ENCODE peak calls at places on chromosomes 3 and 15, in nine cellular contexts. A is uterus, R is upper lobe of left lung, V is right atrium auricular region, G is thoracic aorta, E is A549, H is tibial artery, X is Panc1, K is breast epithelium. M is an unnamed sample.

GRCh38 chr3:139312959-139313358 is 30.9 kb upstream of the MRPS22 start:
- DNase-seq in K (no peak), G (no peak), X (no peak), E (peak), V (no peak), A (no peak), R (no peak), H (no peak), M (no peak)

GRCh38 chr3:9732753-9733115 is 1.2 kb downstream of the BRPF1 start:
- DNase-seq in H (no peak), K (peak), V (no peak), R (no peak), X (no peak), A (no peak), E (no peak), G (no peak), M (no peak)

GRCh38 chr3:71817262-71817661 is 32.3 kb upstream of the PROK2 start:
- DNase-seq in E (no peak), X (no peak), A (no peak), V (no peak), G (no peak), H (no peak), K (no peak), R (no peak), M (no peak)

GRCh38 chr3:87548271-87548670 is 271.9 kb upstream of the POU1F1 start:
- DNase-seq in R (no peak), H (no peak), G (no peak), A (no peak), X (no peak), K (no peak), V (no peak), E (no peak), M (no peak)

GRCh38 chr15:74122403-74123130 is 7.8 kb upstream of the ISLR2 start:
- DNase-seq in R (no peak), G (no peak), V (no peak), X (no peak), A (no peak), H (no peak), K (no peak), E (no peak), M (no peak)

GRCh38 chr15:54687628-54688027 is 509.1 kb downstream of the RSL24D1 start:
- DNase-seq in V (no peak), R (no peak), G (no peak), X (no peak), A (no peak), H (no peak), E (no peak), K (no peak), M (no peak)

GRCh38 chr15:100093211-100094126 is 248.3 kb downstream of the ADAMTS17 start:
- DNase-seq in V (no peak), K (peak), A (no peak), R (peak), E (no peak), H (no peak), X (no peak), G (no peak), M (no peak)

GRCh38 chr3:187943677-187944390 is 198.6 kb upstream of the BCL6 start:
- DNase-seq in X (no peak), R (no peak), H (no peak), E (peak), V (no peak), K (no peak), G (no peak), A (no peak), M (no peak)

GRCh38 chr3:82521657-82522056 is 760.2 kb upstream of the GBE1 start:
- DNase-seq in A (no peak), E (no peak), R (no peak), V (no peak), G (no peak), X (no peak), H (no peak), K (no peak), M (no peak)

GRCh38 chr3:122824465-122825379 is 29.9 kb downstream of the SLC49A4 start:
- DNase-seq in E (no peak), A (no peak), V (no peak), X (no peak), H (no peak), G (no peak), R (no peak), K (no peak), M (no peak)

GRCh38 chr3:141237701-141238521 is 6.3 kb downstream of the PXYLP1 start:
- DNase-seq in V (no peak), H (no peak), R (peak), X (no peak), E (no peak), A (no peak), K (peak), G (no peak), M (peak)

GRCh38 chr3:37526511-37526910 is 335.2 kb upstream of the CTDSPL start:
- DNase-seq in H (peak), G (peak), R (peak), X (no peak), A (peak), E (no peak), K (no peak), V (peak), M (no peak)

GRCh38 chr3:73523661-73524060 is 101.1 kb downstream of the PDZRN3 start:
- DNase-seq in G (no peak), X (no peak), A (no peak), E (no peak), V (no peak), R (no peak), H (no peak), K (no peak), M (no peak)

GRCh38 chr3:39515681-39516441 is 48.4 kb downstream of the MOBP start:
- DNase-seq in E (no peak), V (no peak), X (no peak), G (no peak), R (no peak), K (no peak), H (no peak), A (no peak), M (no peak)
- TF ChIP-seq CTCF in E (no peak), V (no peak), X (no peak), G (no peak), R (no peak), K (no peak), H (no peak), A (no peak), M (no peak)

GRCh38 chr3:176439729-176440128 is 757.6 kb downstream of the TBL1XR1 start:
- DNase-seq in R (no peak), H (no peak), X (no peak), A (no peak), K (no peak), E (no peak), G (no peak), V (no peak), M (no peak)
- H3K4me3 ChIP-seq in R (no peak), H (no peak), X (no peak), A (no peak), K (no peak), E (no peak), G (no peak), V (no peak), M (no peak)

DNA sequence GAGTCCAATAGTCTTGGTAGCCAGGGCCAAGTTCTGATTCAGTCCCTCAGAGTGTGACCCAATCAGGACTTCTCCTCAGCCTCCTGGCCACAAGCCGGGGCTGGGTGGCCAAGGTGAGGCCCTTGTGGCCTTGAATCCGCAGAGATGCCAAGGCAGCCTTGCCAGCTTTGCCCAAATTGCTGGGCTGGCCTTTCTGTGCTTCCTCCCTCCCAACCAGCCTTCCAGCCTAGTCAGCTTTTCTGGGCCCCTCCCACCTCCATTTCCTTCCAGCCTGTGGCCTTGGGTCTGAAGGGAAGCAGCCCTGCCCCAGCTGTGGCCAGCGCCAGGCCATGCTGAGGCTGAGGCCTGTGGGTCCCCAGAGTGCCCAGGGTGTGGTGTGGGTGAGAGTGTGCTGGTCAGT is 34.3 kb upstream of the ANKDD1A start:
- DNase-seq in V (peak), X (no peak), E (no peak), K (no peak), A (peak), R (peak), H (peak), G (no peak), M (peak)
- H3K27ac ChIP-seq in V (peak), X (no peak), E (peak), K (peak), A (peak), R (peak), H (peak), G (peak), M (peak)

GRCh38 chr3:15052335-15053242 is 12.5 kb downstream of the MRPS25 start:
- DNase-seq in X (no peak), V (no peak), K (no peak), E (no peak), H (no peak), R (no peak), A (no peak), G (no peak), M (no peak)

GRCh38 chr3:15050405-15051092 is 14.6 kb downstream of the MRPS25 start:
- DNase-seq in V (no peak), H (no peak), E (no peak), K (no peak), R (no peak), G (no peak), A (no peak), X (no peak), M (no peak)

GRCh38 chr3:15049584-15049983 is 15.5 kb downstream of the MRPS25 start:
- DNase-seq in H (no peak), G (no peak), K (no peak), E (no peak), X (no peak), R (no peak), A (no peak), V (no peak), M (no peak)

GRCh38 chr3:15053541-15053940 is 11.6 kb downstream of the MRPS25 start:
- DNase-seq in R (no peak), K (no peak), A (no peak), G (no peak), H (no peak), E (no peak), V (no peak), X (no peak), M (no peak)

GRCh38 chr3:15051531-15051930 is 13.6 kb downstream of the MRPS25 start:
- DNase-seq in V (no peak), X (peak), K (no peak), H (no peak), A (no peak), R (no peak), E (peak), G (no peak), M (no peak)
- TF ChIP-seq CTCF in V (peak), X (peak), K (no peak), H (peak), A (peak), R (peak), E (peak), G (peak), M (peak)

GRCh38 chr3:159819676-159820075 is 169.0 kb upstream of the IL12A start:
- DNase-seq in K (no peak), E (no peak), X (no peak), V (no peak), A (no peak), R (no peak), G (no peak), H (no peak), M (no peak)

GRCh38 chr3:159818997-159819500 is 169.6 kb upstream of the IL12A start:
- DNase-seq in E (no peak), X (no peak), A (no peak), H (no peak), K (no peak), G (no peak), R (no peak), V (no peak), M (no peak)

GRCh38 chr3:159817136-159817535 is 171.5 kb upstream of the IL12A start:
- DNase-seq in X (no peak), H (no peak), G (no peak), R (peak), A (no peak), K (no peak), V (no peak), E (no peak), M (no peak)

GRCh38 chr3:159817571-159817970 is 171.1 kb upstream of the IL12A start:
- DNase-seq in E (no peak), H (no peak), X (no peak), G (no peak), K (no peak), R (no peak), V (no peak), A (no peak), M (no peak)

GRCh38 chr3:159818399-159818798 is 170.2 kb upstream of the IL12A start:
- DNase-seq in G (no peak), V (no peak), R (peak), A (no peak), H (no peak), E (no peak), X (no peak), K (no peak), M (no peak)
- H3K4me3 ChIP-seq in G (no peak), V (no peak), R (no peak), A (no peak), H (no peak), E (no peak), X (no peak), K (no peak), M (no peak)

GRCh38 chr3:62361261-62361660 is 12.1 kb downstream of the FEZF2 start:
- DNase-seq in H (no peak), V (no peak), R (no peak), E (no peak), K (no peak), A (no peak), X (no peak), G (no peak), M (no peak)

DNA sequence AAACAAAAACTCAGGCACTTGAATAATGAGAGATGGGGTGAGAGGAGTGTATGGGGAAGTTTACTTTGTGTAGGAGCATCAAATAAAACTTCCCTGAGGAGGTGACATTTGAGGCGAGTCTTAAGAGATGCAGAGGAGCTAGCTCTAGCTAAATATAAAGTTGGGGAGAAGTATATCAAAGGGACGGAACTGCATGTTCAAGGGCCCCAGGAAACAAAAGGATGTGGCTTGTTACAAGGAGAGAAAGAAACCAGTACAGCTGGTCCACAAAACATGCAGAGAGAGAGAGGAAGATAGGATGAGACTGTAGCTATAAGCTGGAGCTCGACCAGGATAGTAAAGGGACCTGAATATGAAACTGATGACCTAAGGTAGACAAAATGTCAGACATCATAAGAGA is 17.6 kb downstream of the FEZF2 start:
- DNase-seq in E (no peak), K (no peak), X (no peak), G (no peak), R (no peak), V (no peak), A (no peak), H (no peak), M (no peak)
- H3K27ac ChIP-seq in E (no peak), K (no peak), X (no peak), G (no peak), R (no peak), V (no peak), A (no peak), H (no peak), M (no peak)

DNA sequence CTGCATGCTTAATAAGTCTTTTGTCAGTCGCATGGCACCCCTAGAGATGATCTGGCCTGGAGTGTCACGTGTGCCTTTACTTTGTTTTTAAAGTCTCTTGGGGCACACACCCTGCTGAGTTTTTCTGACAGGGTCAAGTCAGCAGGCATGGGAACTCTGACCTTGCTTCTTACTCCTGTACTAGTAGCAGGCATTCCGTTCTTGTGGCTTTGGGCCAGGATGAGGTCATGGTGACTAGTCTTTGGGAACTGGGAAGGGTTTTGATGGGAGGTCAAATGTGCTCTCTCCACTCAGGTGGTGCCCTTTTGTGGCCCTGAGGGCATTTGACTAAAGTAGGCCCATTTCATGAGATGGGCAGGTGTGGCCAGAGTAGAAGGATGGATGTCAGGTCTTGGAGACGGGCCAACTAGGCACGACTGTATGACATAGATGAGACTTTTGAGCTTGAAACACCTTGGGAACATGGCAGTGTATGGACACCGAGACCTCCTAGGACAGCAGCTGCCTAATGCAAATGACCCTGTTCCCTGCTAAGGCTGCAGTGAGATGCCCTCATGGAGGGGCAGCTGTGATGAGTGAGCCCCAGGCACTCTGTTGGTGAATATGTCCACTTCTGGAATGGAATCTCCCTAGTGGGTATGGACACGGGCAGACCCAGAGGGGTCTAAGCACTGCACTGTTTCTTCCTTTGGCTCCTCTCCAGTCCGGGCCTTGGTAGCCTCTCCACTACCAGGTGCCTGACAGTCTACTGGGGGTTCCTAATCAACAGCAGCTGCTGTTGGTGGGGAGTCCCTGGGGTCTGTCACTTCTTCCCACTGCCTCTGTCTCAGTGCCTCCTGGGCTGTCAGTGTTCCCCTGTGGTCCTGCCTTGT is 16.4 kb downstream of the SRPRB start:
- DNase-seq in A (peak), V (peak), X (peak), R (no peak), H (peak), E (no peak), G (peak), K (no peak), M (peak)
- TF ChIP-seq CTCF in A (no peak), V (peak), X (no peak), R (no peak), H (no peak), E (no peak), G (no peak), K (no peak), M (no peak)

GRCh38 chr3:69787436-69788168 is 48.3 kb downstream of the MITF start:
- DNase-seq in V (no peak), A (no peak), R (no peak), E (no peak), H (no peak), K (no peak), G (no peak), X (no peak), M (no peak)
- H3K4me3 ChIP-seq in V (no peak), A (no peak), R (no peak), E (no peak), H (no peak), K (no peak), G (no peak), X (no peak), M (no peak)

GRCh38 chr3:41323860-41324259 is 124.6 kb downstream of the CTNNB1 start:
- DNase-seq in R (no peak), G (no peak), H (no peak), A (no peak), X (no peak), V (no peak), K (no peak), E (no peak), M (no peak)
- H3K27ac ChIP-seq in R (no peak), G (no peak), H (no peak), A (no peak), X (no peak), V (no peak), K (no peak), E (no peak), M (no peak)

GRCh38 chr3:63015614-63016016 is 140.4 kb upstream of the CADPS start:
- DNase-seq in G (no peak), R (no peak), X (no peak), H (no peak), A (no peak), E (no peak), V (no peak), K (no peak), M (no peak)
- TF ChIP-seq CTCF in G (no peak), R (no peak), X (no peak), H (no peak), A (no peak), E (no peak), V (no peak), K (no peak), M (no peak)

M was measured in pancreas.